ENCODE peak calls at places on chromosomes 7 and 10, in eight cellular contexts. T is right lobe of liver, F is Calu3, J is kidney, U is BJ, X is A549, Y is pancreas, A is upper lobe of left lung. D is an unnamed sample.

GRCh38 chr7:101557421-101557820 is 71.7 kb downstream of the MYL10 start:
- DNase-seq in T (no peak), F (no peak), J (no peak), U (no peak), X (no peak), Y (no peak), A (no peak), D (no peak)

GRCh38 chr10:91887075-91887899 is 22.0 kb downstream of the FGFBP3 start:
- DNase-seq in T (no peak), F (peak; percentile 16), J (no peak), U (no peak), X (peak; percentile 37), Y (no peak), A (peak; percentile 87), D (peak; percentile 79)

GRCh38 chr10:52951819-52952218 is 179.2 kb upstream of the MBL2 start:
- DNase-seq in T (peak; percentile 61), F (peak; percentile 70), J (no peak), U (no peak), X (peak; percentile 33), Y (peak; percentile 57), A (no peak), D (peak; percentile 69)

GRCh38 chr10:130407052-130407451 is 270.9 kb downstream of the GLRX3 start:
- DNase-seq in T (no peak), F (no peak), J (no peak), U (no peak), X (no peak), Y (no peak), A (no peak), D (no peak)

GRCh38 chr10:63331586-63331985 is 134.2 kb downstream of the JMJD1C start:
- DNase-seq in T (no peak), F (no peak), J (no peak), U (no peak), X (no peak), Y (no peak), A (no peak), D (no peak)

GRCh38 chr7:31995134-31995533 is 75.1 kb downstream of the PDE1C start:
- DNase-seq in T (no peak), F (no peak), J (no peak), U (no peak), X (no peak), Y (no peak), A (no peak), D (no peak)

GRCh38 chr10:111551001-111551400 is 474.2 kb downstream of the ADRA2A start:
- DNase-seq in T (no peak), F (no peak), J (no peak), U (no peak), X (no peak), Y (no peak), A (no peak), D (no peak)

GRCh38 chr7:129363-130221 is 62.8 kb upstream of the FAM20C start:
- DNase-seq in T (peak; percentile 45), F (no peak), J (peak; percentile 76), U (no peak), X (no peak), Y (no peak), A (peak; percentile 70), D (no peak)

GRCh38 chr10:47358457-47358856 is 10.3 kb downstream of the RBP3 start:
- DNase-seq in T (no peak), F (no peak), J (no peak), U (no peak), X (no peak), Y (no peak), A (no peak), D (no peak)

GRCh38 chr7:111568419-111568818 is 6.1 kb upstream of the IMMP2L start:
- DNase-seq in T (no peak), F (no peak), J (no peak), U (no peak), X (no peak), Y (no peak), A (no peak), D (no peak)

GRCh38 chr10:124077216-124077615 is 16.2 kb downstream of the CHST15 start:
- DNase-seq in T (no peak), F (no peak), J (no peak), U (no peak), X (no peak), Y (no peak), A (no peak), D (peak; percentile 40)

GRCh38 chr7:128381161-128381821 is 19.8 kb upstream of the PRRT4 start:
- DNase-seq in T (no peak), F (no peak), J (no peak), U (no peak), X (no peak), Y (no peak), A (peak; percentile 41), D (peak; percentile 61)

GRCh38 chr7:2038876-2039728 is 193.6 kb downstream of the MAD1L1 start:
- DNase-seq in T (peak; percentile 8), F (no peak), J (peak; percentile 12), U (no peak), X (no peak), Y (no peak), A (no peak), D (no peak)

GRCh38 chr10:75857896-75858295 is 426.5 kb downstream of the LRMDA start:
- DNase-seq in T (no peak), F (no peak), J (no peak), U (no peak), X (no peak), Y (no peak), A (no peak), D (no peak)

GRCh38 chr10:75857269-75857846 is 425.9 kb downstream of the LRMDA start:
- DNase-seq in T (no peak), F (no peak), J (no peak), U (no peak), X (no peak), Y (no peak), A (no peak), D (no peak)

GRCh38 chr10:75851946-75852345 is 420.5 kb downstream of the LRMDA start:
- DNase-seq in T (no peak), F (no peak), J (no peak), U (no peak), X (no peak), Y (no peak), A (no peak), D (no peak)

GRCh38 chr10:75858357-75858756 is 426.9 kb downstream of the LRMDA start:
- DNase-seq in T (no peak), F (no peak), J (no peak), U (no peak), X (no peak), Y (no peak), A (no peak), D (no peak)

DNA sequence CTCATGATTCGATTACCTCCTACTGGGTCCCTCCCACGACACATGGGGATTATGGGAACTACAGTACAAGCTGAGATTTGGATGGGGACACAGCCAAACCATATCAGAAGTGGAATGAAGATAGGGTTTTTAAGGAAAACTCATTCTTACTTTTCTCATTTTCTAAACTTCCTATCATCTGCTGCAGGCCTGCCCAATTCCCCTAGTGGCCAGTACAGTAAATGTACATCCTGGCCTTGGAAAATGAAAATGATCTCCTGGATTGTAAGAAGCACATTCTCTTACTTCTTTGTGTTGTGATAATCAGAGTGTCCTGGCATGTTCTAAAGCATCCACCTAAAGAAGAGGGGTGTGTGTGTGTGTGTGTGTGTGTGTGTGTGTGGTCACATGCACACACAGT is 421.7 kb downstream of the LRMDA start:
- DNase-seq in T (no peak), F (no peak), J (no peak), U (no peak), X (peak; percentile 12), Y (no peak), A (no peak), D (no peak)
- TF ChIP-seq CTCF in T (no peak), F (peak; percentile 30), J (peak; percentile 25), U (peak; percentile 31), X (peak; percentile 10), Y (peak; percentile 13), A (no peak), D (peak; percentile 59)

GRCh38 chr7:86815556-86815955 is 171.8 kb downstream of the GRM3 start:
- DNase-seq in T (no peak), F (no peak), J (no peak), U (no peak), X (no peak), Y (no peak), A (no peak), D (no peak)

GRCh38 chr7:86818903-86819302 is 175.2 kb downstream of the GRM3 start:
- DNase-seq in T (no peak), F (no peak), J (no peak), U (no peak), X (no peak), Y (no peak), A (no peak), D (no peak)

DNA sequence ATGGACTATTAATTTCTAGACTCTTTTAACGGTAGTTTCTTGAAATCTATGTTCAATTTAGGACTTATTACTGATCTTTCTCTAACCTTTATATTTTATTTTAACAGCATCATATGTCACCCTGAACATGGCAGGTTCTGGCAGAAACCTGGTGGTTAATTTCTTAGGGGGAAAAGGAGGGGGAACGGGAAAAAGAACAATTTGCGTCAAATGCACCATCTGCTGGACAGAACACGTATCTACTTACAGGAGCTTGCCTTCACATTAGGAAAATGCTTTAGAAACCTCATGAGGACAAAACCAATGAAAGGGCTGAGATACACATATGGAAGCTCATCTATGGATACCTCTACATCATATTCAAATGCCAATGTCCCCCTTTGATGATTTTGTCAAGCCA is 171.3 kb downstream of the GRM3 start:
- DNase-seq in T (no peak), F (peak; percentile 1), J (no peak), U (no peak), X (peak; percentile 40), Y (no peak), A (no peak), D (no peak)
- TF ChIP-seq CTCF in T (peak; percentile 29), F (no peak), J (no peak), U (peak; percentile 28), X (peak; percentile 32), Y (peak; percentile 21), A (no peak), D (peak; percentile 52)

GRCh38 chr10:69936091-69936490 is 116.6 kb upstream of the MACROH2A2 start:
- DNase-seq in T (no peak), F (peak; percentile 30), J (no peak), U (no peak), X (peak; percentile 21), Y (no peak), A (no peak), D (no peak)
- TF ChIP-seq CTCF in T (no peak), F (no peak), J (no peak), U (peak; percentile 40), X (no peak), Y (no peak), A (no peak), D (no peak)

GRCh38 chr7:99314504-99314903 is 11.2 kb upstream of the ARPC1A start:
- DNase-seq in T (no peak), F (no peak), J (no peak), U (no peak), X (peak; percentile 20), Y (no peak), A (no peak), D (no peak)

GRCh38 chr7:99311702-99312101 is 14.0 kb upstream of the ARPC1A start:
- DNase-seq in T (no peak), F (no peak), J (no peak), U (no peak), X (no peak), Y (no peak), A (no peak), D (no peak)

GRCh38 chr7:99312316-99313203 is 13.1 kb upstream of the ARPC1A start:
- DNase-seq in T (no peak), F (peak; percentile 72), J (no peak), U (no peak), X (peak; percentile 61), Y (peak; percentile 49), A (no peak), D (peak; percentile 76)

GRCh38 chr7:99310004-99310403 is 15.7 kb upstream of the ARPC1A start:
- DNase-seq in T (no peak), F (no peak), J (no peak), U (no peak), X (no peak), Y (no peak), A (no peak), D (no peak)

GRCh38 chr7:99313204-99313573 is 12.5 kb upstream of the ARPC1A start:
- DNase-seq in T (no peak), F (no peak), J (no peak), U (no peak), X (no peak), Y (no peak), A (no peak), D (no peak)
- TF ChIP-seq CTCF in T (no peak), F (no peak), J (no peak), U (no peak), X (no peak), Y (peak; percentile 3), A (peak; percentile 21), D (peak; percentile 54)

D was measured in glutamatergic neuron.